ENCODE peak calls at places on chromosomes 3 and 15, in seven cellular contexts. L is NCI-H446 treated with DMSO at 0.1 percent for 48 hours, A is psoas muscle, S is T-helper 2 cell, B is T47D, Q is T-helper 22 cell, D is Right ventricle myocardium superior. N is an unnamed sample.

GRCh38 chr3:89059201-89059600 is 48.2 kb upstream of the EPHA3 start:
- DNase-seq in L (no peak), A (no peak), S (no peak), B (peak; percentile 29), Q (no peak), D (no peak), N (no peak)

GRCh38 chr3:69699183-69699582 is 40.1 kb upstream of the MITF start:
- DNase-seq in L (no peak), A (no peak), S (no peak), B (no peak), Q (no peak), D (no peak), N (no peak)

GRCh38 chr15:71800835-71801745 is 9.3 kb upstream of the NR2E3 start:
- DNase-seq in L (peak; percentile 26), A (no peak), S (no peak), B (peak; percentile 81), Q (no peak), D (no peak), N (no peak)

GRCh38 chr3:35635407-35635806 is 3.9 kb upstream of the ARPP21 start:
- DNase-seq in L (no peak), A (no peak), S (no peak), B (no peak), Q (no peak), D (no peak), N (no peak)

GRCh38 chr3:37400945-37401344 is 226.6 kb upstream of the LRRFIP2 start:
- DNase-seq in L (no peak), A (no peak), S (no peak), B (no peak), Q (no peak), D (no peak), N (no peak)

GRCh38 chr3:120652281-120652680 is 29.8 kb downstream of the HGD start:
- DNase-seq in L (no peak), A (no peak), S (no peak), B (no peak), Q (no peak), D (no peak), N (no peak)

GRCh38 chr15:71228403-71228802 is 113.1 kb downstream of the THSD4 start:
- DNase-seq in L (no peak), A (no peak), S (no peak), B (no peak), Q (no peak), D (no peak), N (no peak)

GRCh38 chr3:157499342-157499963 is 3.8 kb downstream of the VEPH1 start:
- DNase-seq in L (no peak), A (peak; percentile 43), S (no peak), B (peak; percentile 96), Q (no peak), D (peak; percentile 40), N (no peak)

GRCh38 chr3:152356870-152357276 is 88.1 kb downstream of the MBNL1 start:
- DNase-seq in L (no peak), A (no peak), S (no peak), B (no peak), Q (no peak), D (no peak), N (no peak)

GRCh38 chr3:65712156-65712555 is 326.6 kb downstream of the MAGI1 start:
- DNase-seq in L (no peak), A (no peak), S (no peak), B (no peak), Q (no peak), D (no peak), N (no peak)

GRCh38 chr3:18898911-18899310 is 249.4 kb upstream of the KCNH8 start:
- DNase-seq in L (no peak), A (no peak), S (no peak), B (no peak), Q (no peak), D (no peak), N (no peak)

GRCh38 chr3:65953881-65954733 is 84.6 kb downstream of the MAGI1 start:
- DNase-seq in L (no peak), A (no peak), S (no peak), B (peak; percentile 39), Q (no peak), D (peak; percentile 49), N (no peak)

GRCh38 chr15:89768071-89768500 is 8.0 kb upstream of the MESP2 start:
- DNase-seq in L (no peak), A (no peak), S (no peak), B (no peak), Q (no peak), D (peak; percentile 58), N (no peak)

GRCh38 chr3:29022976-29023375 is 257.9 kb upstream of the RBMS3 start:
- DNase-seq in L (no peak), A (no peak), S (no peak), B (no peak), Q (no peak), D (no peak), N (no peak)

GRCh38 chr15:47273817-47274216 is 443.5 kb upstream of the SEMA6D start:
- DNase-seq in L (no peak), A (no peak), S (no peak), B (no peak), Q (no peak), D (no peak), N (no peak)

GRCh38 chr15:93037341-93038063 is 51.5 kb downstream of the RGMA start:
- DNase-seq in L (no peak), A (peak; percentile 86), S (no peak), B (peak; percentile 61), Q (no peak), D (peak; percentile 90), N (no peak)

GRCh38 chr15:101006931-101007687 is 88.0 kb downstream of the LRRK1 start:
- DNase-seq in L (peak; percentile 28), A (peak; percentile 84), S (no peak), B (peak; percentile 83), Q (peak; percentile 14), D (peak; percentile 84), N (peak; percentile 38)